ENCODE peak calls at places on chromosomes 3 and 15, in ten cellular contexts. H is nephron progenitor cell, U is neural crest cell, T is GM20000, O is fibroblast of villous mesenchyme, K is osteocyte, N is cardiac fibroblast, L is AG10803, Q is transverse colon, P is endothelial cell. F is an unnamed sample.

GRCh38 chr15:83198476-83198875 is 9.1 kb downstream of the HDGFL3 start:
- DNase-seq in H (no peak), U (no peak), T (no peak), O (peak; percentile 12), K (no peak), N (no peak), L (no peak), Q (no peak), P (no peak), F (no peak)

GRCh38 chr3:143535994-143536784 is 312.1 kb downstream of the SLC9A9 start:
- DNase-seq in H (no peak), U (no peak), T (peak; percentile 69), O (no peak), K (no peak), N (no peak), L (no peak), Q (no peak), P (no peak), F (peak; percentile 62)

GRCh38 chr3:13896473-13897154 is 16.7 kb upstream of the WNT7A start:
- DNase-seq in H (peak; percentile 51), U (peak; percentile 54), T (peak; percentile 62), O (peak; percentile 69), K (peak; percentile 77), N (peak; percentile 72), L (peak; percentile 62), Q (peak; percentile 59), P (peak; percentile 59), F (peak; percentile 51)

GRCh38 chr15:69384626-69385025 is 29.5 kb upstream of the KIF23 start:
- DNase-seq in H (no peak), U (no peak), T (no peak), O (no peak), K (no peak), N (no peak), L (no peak), Q (no peak), P (no peak), F (no peak)

GRCh38 chr15:59491062-59491461 is 53.1 kb downstream of the FAM81A start:
- DNase-seq in H (no peak), U (no peak), T (no peak), O (no peak), K (no peak), N (peak; percentile 42), L (no peak), Q (no peak), P (no peak), F (no peak)

GRCh38 chr3:67648701-67649100 is 5.7 kb downstream of the SUCLG2 start:
- DNase-seq in H (no peak), U (no peak), T (no peak), O (peak; percentile 42), K (no peak), N (no peak), L (no peak), Q (no peak), P (no peak), F (no peak)

GRCh38 chr3:189622629-189623028 is 8.6 kb upstream of the TP63 start:
- DNase-seq in H (no peak), U (no peak), T (no peak), O (no peak), K (no peak), N (no peak), L (no peak), Q (no peak), P (no peak), F (no peak)

GRCh38 chr3:73437828-73438227 is 186.9 kb downstream of the PDZRN3 start:
- DNase-seq in H (no peak), U (no peak), T (no peak), O (no peak), K (no peak), N (no peak), L (peak; percentile 41), Q (no peak), P (no peak), F (no peak)

GRCh38 chr15:62914461-62915079 is 128.0 kb upstream of the TPM1 start:
- DNase-seq in H (no peak), U (no peak), T (no peak), O (no peak), K (no peak), N (no peak), L (no peak), Q (no peak), P (no peak), F (no peak)

GRCh38 chr15:62907275-62907674 is 135.3 kb upstream of the TPM1 start:
- DNase-seq in H (no peak), U (no peak), T (no peak), O (no peak), K (no peak), N (no peak), L (no peak), Q (no peak), P (no peak), F (no peak)

GRCh38 chr15:62909257-62909656 is 133.3 kb upstream of the TPM1 start:
- DNase-seq in H (no peak), U (no peak), T (no peak), O (no peak), K (no peak), N (no peak), L (no peak), Q (no peak), P (no peak), F (no peak)

GRCh38 chr15:62912282-62912681 is 130.3 kb upstream of the TPM1 start:
- DNase-seq in H (no peak), U (no peak), T (no peak), O (no peak), K (no peak), N (no peak), L (no peak), Q (no peak), P (no peak), F (no peak)

DNA sequence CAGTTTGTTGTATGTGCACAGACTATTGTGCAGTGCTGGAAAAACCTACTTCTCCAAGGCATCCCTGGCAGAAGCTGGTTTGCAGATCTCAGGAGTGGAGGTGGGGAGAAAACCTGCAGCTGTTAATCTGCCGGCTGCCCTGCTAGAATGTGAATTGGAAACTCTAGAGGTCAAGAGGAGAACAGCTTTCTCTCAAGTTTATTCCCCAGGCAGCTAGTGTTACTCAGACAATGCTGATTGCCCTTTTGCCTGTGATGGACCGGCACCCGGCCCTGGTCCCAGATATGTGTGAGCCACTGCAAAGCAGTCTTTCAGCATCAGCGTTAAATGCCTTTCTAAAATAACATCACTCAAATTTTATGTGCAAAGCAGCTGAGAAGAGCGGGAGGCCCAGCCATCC is 129.7 kb upstream of the TPM1 start:
- DNase-seq in H (peak; percentile 20), U (no peak), T (no peak), O (no peak), K (no peak), N (no peak), L (no peak), Q (no peak), P (no peak), F (no peak)
- TF ChIP-seq CTCF in H (peak; percentile 10), U (peak; percentile 24), T (no peak), O (no peak), K (no peak), N (no peak), L (no peak), Q (no peak), P (no peak), F (no peak)

GRCh38 chr3:50154476-50154839 is 666 bp upstream of the SEMA3F start:
- DNase-seq in H (no peak), U (peak; percentile 22), T (no peak), O (no peak), K (no peak), N (no peak), L (no peak), Q (no peak), P (peak; percentile 45), F (no peak)
- TF ChIP-seq CTCF in H (no peak), U (peak; percentile 29), T (peak; percentile 31), O (peak; percentile 17), K (peak; percentile 9), N (no peak), L (no peak), Q (no peak), P (no peak), F (peak; percentile 25)

GRCh38 chr3:25906132-25906906 is 116.4 kb downstream of the OXSM start:
- DNase-seq in H (no peak), U (no peak), T (no peak), O (no peak), K (no peak), N (no peak), L (no peak), Q (no peak), P (no peak), F (no peak)

GRCh38 chr3:25901796-25902195 is 111.9 kb downstream of the OXSM start:
- DNase-seq in H (no peak), U (no peak), T (no peak), O (no peak), K (no peak), N (no peak), L (no peak), Q (no peak), P (no peak), F (no peak)

GRCh38 chr3:25903371-25903770 is 113.5 kb downstream of the OXSM start:
- DNase-seq in H (no peak), U (no peak), T (no peak), O (no peak), K (no peak), N (no peak), L (no peak), Q (no peak), P (no peak), F (no peak)

GRCh38 chr3:25902586-25902985 is 112.7 kb downstream of the OXSM start:
- DNase-seq in H (no peak), U (no peak), T (no peak), O (no peak), K (no peak), N (no peak), L (no peak), Q (no peak), P (no peak), F (no peak)

DNA sequence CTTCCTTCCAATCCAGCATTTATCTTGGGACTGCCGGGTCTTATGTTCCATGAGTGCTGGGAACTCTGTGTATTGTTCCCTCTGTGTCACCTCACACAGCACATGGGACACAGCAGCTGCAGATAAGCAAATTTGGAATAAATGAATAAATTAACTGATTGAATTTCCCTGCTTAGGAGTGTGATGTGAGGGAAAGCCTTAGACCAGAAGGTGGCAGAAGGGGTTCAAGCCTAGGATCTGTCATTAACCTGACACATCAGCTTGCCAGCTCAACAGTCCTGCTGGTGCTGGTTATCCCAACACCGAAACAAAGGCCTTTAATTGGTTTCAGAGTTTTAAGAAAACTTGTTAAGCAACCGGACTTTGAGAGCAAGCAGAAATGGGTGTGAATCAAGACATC is 114.4 kb downstream of the OXSM start:
- DNase-seq in H (no peak), U (no peak), T (no peak), O (no peak), K (no peak), N (no peak), L (no peak), Q (no peak), P (peak; percentile 14), F (no peak)
- TF ChIP-seq CTCF in H (peak; percentile 13), U (peak; percentile 32), T (no peak), O (no peak), K (no peak), N (no peak), L (no peak), Q (no peak), P (no peak), F (no peak)

GRCh38 chr3:184167786-184168185 is 6.9 kb upstream of the AP2M1 start:
- DNase-seq in H (no peak), U (no peak), T (no peak), O (no peak), K (no peak), N (no peak), L (no peak), Q (no peak), P (no peak), F (no peak)

GRCh38 chr3:184165548-184165947 is 9.1 kb upstream of the AP2M1 start:
- DNase-seq in H (no peak), U (no peak), T (no peak), O (no peak), K (no peak), N (no peak), L (no peak), Q (no peak), P (no peak), F (no peak)

GRCh38 chr3:184168363-184169120 is 6.1 kb upstream of the AP2M1 start:
- DNase-seq in H (no peak), U (no peak), T (no peak), O (peak; percentile 86), K (no peak), N (peak; percentile 75), L (peak; percentile 62), Q (no peak), P (no peak), F (no peak)

GRCh38 chr3:184166671-184167070 is 8.0 kb upstream of the AP2M1 start:
- DNase-seq in H (no peak), U (no peak), T (no peak), O (no peak), K (no peak), N (no peak), L (no peak), Q (no peak), P (no peak), F (no peak)

DNA sequence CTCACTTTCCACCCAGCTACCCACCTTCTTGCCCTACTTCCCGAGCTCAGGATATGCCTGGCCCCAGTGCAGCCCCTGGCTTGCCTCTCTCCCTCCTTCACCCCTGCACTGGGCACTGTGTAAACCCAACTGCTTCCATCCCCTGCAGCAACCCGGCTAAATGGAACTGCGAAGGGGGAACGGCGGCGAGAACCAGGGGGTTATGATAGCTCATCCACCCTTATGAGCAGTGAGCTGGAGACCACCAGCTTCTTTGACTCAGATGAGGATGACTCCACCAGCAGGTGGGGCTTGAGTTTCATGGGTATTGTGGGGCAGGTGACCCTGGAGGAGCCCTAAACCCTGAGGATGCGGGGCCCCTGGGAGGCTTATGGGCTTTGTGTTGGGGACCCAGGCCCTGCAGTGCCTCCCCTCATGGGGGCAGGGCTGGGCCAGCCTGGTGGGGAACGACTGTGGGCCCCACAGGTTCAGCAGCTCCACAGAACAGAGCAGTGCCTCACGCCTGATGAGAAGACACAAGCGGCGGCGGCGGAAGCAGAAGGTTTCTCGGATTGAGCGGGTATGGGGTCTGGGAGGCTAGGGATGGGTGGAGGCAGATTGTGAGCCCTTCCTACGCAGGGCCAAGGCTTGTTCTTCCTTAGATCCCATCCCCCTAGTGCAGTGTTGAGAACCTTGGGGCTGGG is 9.6 kb downstream of the DVL3 start:
- DNase-seq in H (no peak), U (no peak), T (no peak), O (no peak), K (no peak), N (no peak), L (no peak), Q (no peak), P (no peak), F (no peak)
- TF ChIP-seq CTCF in H (no peak), U (no peak), T (no peak), O (no peak), K (no peak), N (no peak), L (no peak), Q (no peak), P (no peak), F (no peak)

F was measured in GM10248.